ENCODE peak calls at places on chromosomes 3 and 15, in six cellular contexts. One of them, this sample, is unnamed. For H3K9me3, the result is how much of the 10 kb centered on the place peaks cover.

GRCh38 chr3:136197159-136197715 is 1.1 kb upstream of the MSL2 start:
- DNase-seq in tibial nerve: no peak
- DNase-seq in CD4-positive, alpha-beta T cell: no peak
- DNase-seq in upper lobe of left lung: no peak
- DNase-seq in endodermal cell: no peak
- DNase-seq in lower lobe of right lung: no peak
- DNase-seq in this sample: no peak

GRCh38 chr15:69298697-69299441 is at the start of gene PAQR5:
- DNase-seq in tibial nerve: no peak
- DNase-seq in CD4-positive, alpha-beta T cell: no peak
- DNase-seq in upper lobe of left lung: peak
- DNase-seq in endodermal cell: peak
- DNase-seq in lower lobe of right lung: peak
- DNase-seq in this sample: peak

GRCh38 chr3:4290272-4290893 is 12.8 kb upstream of the SETMAR start:
- DNase-seq in tibial nerve: peak
- DNase-seq in CD4-positive, alpha-beta T cell: peak
- DNase-seq in upper lobe of left lung: no peak
- DNase-seq in endodermal cell: peak
- DNase-seq in lower lobe of right lung: no peak
- DNase-seq in this sample: no peak

GRCh38 chr15:28918141-28918983 is 32.6 kb downstream of the APBA2 start:
- DNase-seq in tibial nerve: no peak
- DNase-seq in CD4-positive, alpha-beta T cell: no peak
- DNase-seq in upper lobe of left lung: peak
- DNase-seq in endodermal cell: peak
- DNase-seq in lower lobe of right lung: peak
- DNase-seq in this sample: peak

GRCh38 chr15:75360391-75360790 is 8.0 kb downstream of the MAN2C1 start:
- DNase-seq in tibial nerve: no peak
- DNase-seq in CD4-positive, alpha-beta T cell: no peak
- DNase-seq in upper lobe of left lung: no peak
- DNase-seq in endodermal cell: no peak
- DNase-seq in lower lobe of right lung: no peak
- DNase-seq in this sample: no peak

GRCh38 chr3:138440137-138440536 is 5.7 kb downstream of the ESYT3 start:
- DNase-seq in tibial nerve: no peak
- DNase-seq in CD4-positive, alpha-beta T cell: no peak
- DNase-seq in upper lobe of left lung: peak
- DNase-seq in endodermal cell: peak
- DNase-seq in lower lobe of right lung: peak
- DNase-seq in this sample: no peak

GRCh38 chr3:13524979-13525669 is 23.8 kb upstream of the FBLN2 start:
- DNase-seq in tibial nerve: no peak
- DNase-seq in CD4-positive, alpha-beta T cell: no peak
- DNase-seq in upper lobe of left lung: no peak
- DNase-seq in endodermal cell: no peak
- DNase-seq in lower lobe of right lung: no peak
- DNase-seq in this sample: no peak

GRCh38 chr3:59473580-59473979 is 423.8 kb upstream of the CFAP20DC start:
- DNase-seq in tibial nerve: no peak
- DNase-seq in CD4-positive, alpha-beta T cell: no peak
- DNase-seq in upper lobe of left lung: no peak
- DNase-seq in endodermal cell: no peak
- DNase-seq in lower lobe of right lung: no peak
- DNase-seq in this sample: no peak

GRCh38 chr15:52496776-52497470 is 31.8 kb downstream of the MYO5A start:
- DNase-seq in tibial nerve: no peak
- DNase-seq in CD4-positive, alpha-beta T cell: no peak
- DNase-seq in upper lobe of left lung: no peak
- DNase-seq in endodermal cell: no peak
- DNase-seq in lower lobe of right lung: no peak
- DNase-seq in this sample: no peak

GRCh38 chr3:45507820-45508317 is 86.7 kb upstream of the LIMD1 start:
- DNase-seq in tibial nerve: no peak
- DNase-seq in CD4-positive, alpha-beta T cell: no peak
- DNase-seq in upper lobe of left lung: no peak
- DNase-seq in endodermal cell: peak
- DNase-seq in lower lobe of right lung: no peak
- DNase-seq in this sample: peak

GRCh38 chr15:42348083-42348482 is 11.2 kb upstream of the CAPN3 start:
- DNase-seq in tibial nerve: no peak
- DNase-seq in CD4-positive, alpha-beta T cell: no peak
- DNase-seq in upper lobe of left lung: no peak
- DNase-seq in endodermal cell: no peak
- DNase-seq in lower lobe of right lung: no peak
- DNase-seq in this sample: no peak

GRCh38 chr3:168165390-168166269 is 69.9 kb upstream of the GOLIM4 start:
- DNase-seq in tibial nerve: peak
- DNase-seq in CD4-positive, alpha-beta T cell: no peak
- DNase-seq in upper lobe of left lung: no peak
- DNase-seq in endodermal cell: peak
- DNase-seq in lower lobe of right lung: no peak
- DNase-seq in this sample: peak

GRCh38 chr3:147493666-147494065 is 84.5 kb downstream of the ZIC1 start:
- DNase-seq in tibial nerve: no peak
- DNase-seq in CD4-positive, alpha-beta T cell: no peak
- DNase-seq in upper lobe of left lung: no peak
- DNase-seq in endodermal cell: no peak
- DNase-seq in lower lobe of right lung: no peak
- DNase-seq in this sample: no peak

GRCh38 chr3:14345496-14346150 is 56.8 kb upstream of the SLC6A6 start:
- DNase-seq in tibial nerve: no peak
- DNase-seq in CD4-positive, alpha-beta T cell: no peak
- DNase-seq in upper lobe of left lung: no peak
- DNase-seq in endodermal cell: no peak
- DNase-seq in lower lobe of right lung: no peak
- DNase-seq in this sample: no peak

GRCh38 chr3:69527498-69527897 is 141.6 kb upstream of the FRMD4B start:
- DNase-seq in tibial nerve: no peak
- DNase-seq in CD4-positive, alpha-beta T cell: no peak
- DNase-seq in upper lobe of left lung: no peak
- DNase-seq in endodermal cell: no peak
- DNase-seq in lower lobe of right lung: no peak
- DNase-seq in this sample: no peak

GRCh38 chr15:92930061-92930460 is 29.9 kb downstream of the CHD2 start:
- DNase-seq in tibial nerve: no peak
- DNase-seq in CD4-positive, alpha-beta T cell: no peak
- DNase-seq in upper lobe of left lung: no peak
- DNase-seq in endodermal cell: no peak
- DNase-seq in lower lobe of right lung: no peak
- DNase-seq in this sample: no peak

GRCh38 chr3:37940242-37940908 is 50.2 kb upstream of the VILL start:
- DNase-seq in tibial nerve: no peak
- DNase-seq in CD4-positive, alpha-beta T cell: no peak
- DNase-seq in upper lobe of left lung: no peak
- DNase-seq in endodermal cell: no peak
- DNase-seq in lower lobe of right lung: no peak
- DNase-seq in this sample: no peak

GRCh38 chr3:1703169-1703568 is 395.5 kb upstream of the CNTN4 start:
- DNase-seq in tibial nerve: no peak
- DNase-seq in CD4-positive, alpha-beta T cell: no peak
- DNase-seq in upper lobe of left lung: no peak
- DNase-seq in endodermal cell: no peak
- DNase-seq in lower lobe of right lung: no peak
- DNase-seq in this sample: no peak

GRCh38 chr3:69364354-69364753 is 21.5 kb downstream of the FRMD4B start:
- DNase-seq in tibial nerve: no peak
- DNase-seq in CD4-positive, alpha-beta T cell: no peak
- DNase-seq in upper lobe of left lung: no peak
- DNase-seq in endodermal cell: no peak
- DNase-seq in lower lobe of right lung: no peak
- DNase-seq in this sample: no peak

GRCh38 chr15:67873777-67874176 is 33.9 kb upstream of the RNU6-1 start:
- DNase-seq in tibial nerve: no peak
- DNase-seq in CD4-positive, alpha-beta T cell: no peak
- DNase-seq in upper lobe of left lung: no peak
- DNase-seq in endodermal cell: no peak
- DNase-seq in lower lobe of right lung: no peak
- DNase-seq in this sample: no peak

GRCh38 chr3:111246967-111247760 is 175.5 kb downstream of the NECTIN3 start:
- DNase-seq in tibial nerve: no peak
- DNase-seq in CD4-positive, alpha-beta T cell: no peak
- DNase-seq in upper lobe of left lung: no peak
- DNase-seq in endodermal cell: no peak
- DNase-seq in lower lobe of right lung: no peak
- DNase-seq in this sample: no peak

GRCh38 chr3:58352624-58353023 is 19.9 kb downstream of the PXK start:
- DNase-seq in tibial nerve: no peak
- DNase-seq in CD4-positive, alpha-beta T cell: no peak
- DNase-seq in upper lobe of left lung: no peak
- DNase-seq in endodermal cell: no peak
- DNase-seq in lower lobe of right lung: no peak
- DNase-seq in this sample: no peak

GRCh38 chr3:40996382-40996781 is 202.9 kb upstream of the CTNNB1 start:
- DNase-seq in tibial nerve: no peak
- DNase-seq in CD4-positive, alpha-beta T cell: no peak
- DNase-seq in upper lobe of left lung: no peak
- DNase-seq in endodermal cell: peak
- DNase-seq in lower lobe of right lung: no peak
- DNase-seq in this sample: no peak

DNA sequence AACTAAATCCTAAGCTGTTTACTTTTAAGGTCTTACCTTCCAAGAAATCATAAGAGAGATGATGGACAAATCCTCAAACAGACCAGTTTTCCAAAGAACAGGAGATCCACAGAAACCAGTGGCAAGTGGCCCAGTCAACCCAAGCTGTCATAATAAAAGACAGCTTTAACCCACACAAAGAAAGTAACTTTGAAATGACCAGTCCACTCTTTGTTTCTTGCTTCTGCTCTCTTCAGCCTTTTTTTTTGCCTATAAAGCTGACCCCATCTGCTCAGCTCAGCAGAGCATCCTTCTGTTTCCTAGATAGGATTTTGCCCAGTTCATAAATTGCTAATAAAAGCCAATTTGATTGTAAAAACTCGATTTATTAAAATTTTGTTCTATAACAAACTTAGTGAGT is 299.4 kb downstream of the OXSM start:
- DNase-seq in tibial nerve: no peak
- DNase-seq in CD4-positive, alpha-beta T cell: no peak
- DNase-seq in upper lobe of left lung: no peak
- DNase-seq in endodermal cell: no peak
- DNase-seq in lower lobe of right lung: no peak
- DNase-seq in this sample: no peak
- H3K9me3 ChIP-seq in tibial nerve: under half
- H3K9me3 ChIP-seq in CD4-positive, alpha-beta T cell: under half
- H3K9me3 ChIP-seq in upper lobe of left lung: under half
- H3K9me3 ChIP-seq in endodermal cell: under half
- H3K9me3 ChIP-seq in lower lobe of right lung: under half
- H3K9me3 ChIP-seq in this sample: under half

GRCh38 chr3:122773856-122774535 is 19.6 kb downstream of the HSPBAP1 start:
- DNase-seq in tibial nerve: no peak
- DNase-seq in CD4-positive, alpha-beta T cell: no peak
- DNase-seq in upper lobe of left lung: no peak
- DNase-seq in endodermal cell: no peak
- DNase-seq in lower lobe of right lung: no peak
- DNase-seq in this sample: no peak

GRCh38 chr3:122777077-122777476 is 16.6 kb downstream of the HSPBAP1 start:
- DNase-seq in tibial nerve: no peak
- DNase-seq in CD4-positive, alpha-beta T cell: no peak
- DNase-seq in upper lobe of left lung: no peak
- DNase-seq in endodermal cell: no peak
- DNase-seq in lower lobe of right lung: no peak
- DNase-seq in this sample: no peak

GRCh38 chr3:122776675-122777074 is 17.0 kb downstream of the HSPBAP1 start:
- DNase-seq in tibial nerve: no peak
- DNase-seq in CD4-positive, alpha-beta T cell: no peak
- DNase-seq in upper lobe of left lung: no peak
- DNase-seq in endodermal cell: no peak
- DNase-seq in lower lobe of right lung: no peak
- DNase-seq in this sample: no peak

GRCh38 chr3:122772827-122773226 is 20.8 kb downstream of the HSPBAP1 start:
- DNase-seq in tibial nerve: no peak
- DNase-seq in CD4-positive, alpha-beta T cell: no peak
- DNase-seq in upper lobe of left lung: no peak
- DNase-seq in endodermal cell: no peak
- DNase-seq in lower lobe of right lung: no peak
- DNase-seq in this sample: no peak

DNA sequence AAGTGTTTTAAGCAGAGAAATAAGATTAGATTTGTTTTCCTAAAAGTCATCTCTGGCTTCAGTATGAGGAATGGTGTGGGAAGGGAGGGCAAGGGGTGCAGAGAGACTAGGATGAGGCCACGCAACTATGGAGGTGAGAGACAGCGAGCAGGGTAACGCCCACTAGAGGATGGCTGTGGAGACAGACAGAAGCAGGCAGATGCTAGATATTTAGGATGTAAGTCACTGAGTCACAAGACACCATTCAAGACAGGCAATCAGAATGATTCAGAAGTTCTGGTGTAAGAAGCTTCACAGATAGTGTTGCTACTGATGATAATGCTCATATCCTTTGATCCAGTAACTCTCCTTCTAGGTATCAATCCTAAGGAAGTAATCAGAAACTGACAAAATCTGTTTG is 19.1 kb downstream of the HSPBAP1 start:
- DNase-seq in tibial nerve: no peak
- DNase-seq in CD4-positive, alpha-beta T cell: no peak
- DNase-seq in upper lobe of left lung: no peak
- DNase-seq in endodermal cell: no peak
- DNase-seq in lower lobe of right lung: no peak
- DNase-seq in this sample: no peak
- H3K27ac ChIP-seq in tibial nerve: no peak
- H3K27ac ChIP-seq in CD4-positive, alpha-beta T cell: no peak
- H3K27ac ChIP-seq in upper lobe of left lung: no peak
- H3K27ac ChIP-seq in endodermal cell: no peak
- H3K27ac ChIP-seq in lower lobe of right lung: peak
- H3K27ac ChIP-seq in this sample: no peak

GRCh38 chr15:58026552-58026951 is 39.0 kb downstream of the ALDH1A2 start:
- DNase-seq in tibial nerve: no peak
- DNase-seq in CD4-positive, alpha-beta T cell: no peak
- DNase-seq in upper lobe of left lung: peak
- DNase-seq in endodermal cell: no peak
- DNase-seq in lower lobe of right lung: no peak
- DNase-seq in this sample: no peak

GRCh38 chr15:58021332-58022230 is 43.9 kb downstream of the ALDH1A2 start:
- DNase-seq in tibial nerve: no peak
- DNase-seq in CD4-positive, alpha-beta T cell: no peak
- DNase-seq in upper lobe of left lung: no peak
- DNase-seq in endodermal cell: no peak
- DNase-seq in lower lobe of right lung: no peak
- DNase-seq in this sample: no peak

GRCh38 chr15:58026051-58026450 is 39.5 kb downstream of the ALDH1A2 start:
- DNase-seq in tibial nerve: no peak
- DNase-seq in CD4-positive, alpha-beta T cell: no peak
- DNase-seq in upper lobe of left lung: no peak
- DNase-seq in endodermal cell: no peak
- DNase-seq in lower lobe of right lung: no peak
- DNase-seq in this sample: no peak
- H3K9me3 ChIP-seq in tibial nerve: under half
- H3K9me3 ChIP-seq in CD4-positive, alpha-beta T cell: under half
- H3K9me3 ChIP-seq in upper lobe of left lung: under half
- H3K9me3 ChIP-seq in endodermal cell: under half
- H3K9me3 ChIP-seq in lower lobe of right lung: under half
- H3K9me3 ChIP-seq in this sample: under half

DNA sequence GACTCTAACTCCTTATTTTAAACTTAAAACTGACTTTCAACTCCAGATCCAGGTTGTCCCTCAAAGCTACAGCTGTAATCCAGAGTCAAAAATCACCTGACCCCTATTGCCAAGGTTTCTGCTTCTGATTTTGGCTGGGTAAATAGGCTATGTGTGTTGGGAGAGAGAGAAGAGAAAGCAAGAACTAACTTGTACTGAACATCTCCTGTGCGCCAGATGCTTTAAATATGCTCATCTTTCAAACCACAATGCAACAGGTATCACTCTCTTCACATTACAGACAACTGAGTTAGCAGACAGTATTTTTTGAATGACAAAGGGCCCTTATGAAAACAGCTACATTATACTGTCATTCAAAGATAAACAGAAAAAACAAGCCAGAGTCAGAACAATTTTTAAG is 7.0 kb downstream of the WWTR1 start:
- DNase-seq in tibial nerve: no peak
- DNase-seq in CD4-positive, alpha-beta T cell: no peak
- DNase-seq in upper lobe of left lung: no peak
- DNase-seq in endodermal cell: no peak
- DNase-seq in lower lobe of right lung: no peak
- DNase-seq in this sample: no peak
- H3K27ac ChIP-seq in tibial nerve: no peak
- H3K27ac ChIP-seq in CD4-positive, alpha-beta T cell: no peak
- H3K27ac ChIP-seq in upper lobe of left lung: no peak
- H3K27ac ChIP-seq in endodermal cell: no peak
- H3K27ac ChIP-seq in lower lobe of right lung: no peak
- H3K27ac ChIP-seq in this sample: no peak

This sample was measured in iPS DF 6.9.